ENCODE peak calls at places on chromosomes 6 and 20, in nine cellular contexts. V is AG04450; O is fibroblast of lung; G is CD8-positive, alpha-beta T cell; E is psoas muscle; D is colonic mucosa; U is Peyer's patch; R is left lung; J is epithelial cell of esophagus. Z is an unnamed sample.

GRCh38 chr20:55216525-55217242 is 741.3 kb downstream of the DOK5 start:
- DNase-seq in V (no peak), R (no peak), U (no peak), J (peak), D (no peak), G (no peak), E (no peak), O (peak), Z (peak)

GRCh38 chr6:30881987-30882763 is 2.1 kb upstream of the DDR1 start:
- DNase-seq in D (peak), U (no peak), G (no peak), J (peak), R (no peak), E (no peak), O (peak), V (peak), Z (no peak)

GRCh38 chr20:3767434-3768341 is at the start of gene ADISSP:
- DNase-seq in D (peak), V (peak), G (peak), R (peak), O (peak), E (peak), U (peak), J (peak), Z (peak)

GRCh38 chr20:35240914-35241293 is 14.4 kb downstream of the MMP24 start:
- DNase-seq in U (no peak), J (no peak), V (no peak), D (no peak), R (no peak), O (no peak), E (no peak), G (no peak), Z (no peak)

GRCh38 chr6:146028250-146028789 is 542 bp upstream of the GRM1 start:
- DNase-seq in D (peak), R (peak), J (peak), G (peak), E (peak), O (peak), U (no peak), V (peak), Z (peak)

GRCh38 chr6:39806277-39806676 is 14.1 kb downstream of the DAAM2 start:
- DNase-seq in G (no peak), O (peak), E (no peak), V (no peak), U (no peak), J (no peak), D (no peak), R (no peak), Z (no peak)

GRCh38 chr6:156741287-156742073 is 35.7 kb upstream of the ARID1B start:
- DNase-seq in E (no peak), O (no peak), U (no peak), R (no peak), D (no peak), J (no peak), V (no peak), G (no peak), Z (no peak)

GRCh38 chr6:13068558-13069210 is 259.7 kb downstream of the TBC1D7 start:
- DNase-seq in V (no peak), R (no peak), G (no peak), O (no peak), J (no peak), E (no peak), U (no peak), D (no peak), Z (no peak)

GRCh38 chr6:137123078-137123477 is 50.4 kb downstream of the IL22RA2 start:
- DNase-seq in O (no peak), J (no peak), R (no peak), D (no peak), U (no peak), E (no peak), G (no peak), V (no peak), Z (no peak)

GRCh38 chr6:37777272-37777736 is 42.2 kb upstream of the ZFAND3 start:
- DNase-seq in O (no peak), G (no peak), J (no peak), U (no peak), V (no peak), D (no peak), R (no peak), E (no peak), Z (no peak)

GRCh38 chr6:36980876-36981619 is 4.9 kb downstream of the MTCH1 start:
- DNase-seq in E (no peak), J (no peak), V (no peak), O (no peak), G (no peak), U (no peak), R (no peak), D (no peak), Z (no peak)

GRCh38 chr20:23879811-23880374 is 345 bp upstream of the CST5 start:
- DNase-seq in R (no peak), J (no peak), G (no peak), U (no peak), V (no peak), D (no peak), E (no peak), O (no peak), Z (no peak)

GRCh38 chr6:110542311-110543024 is 66.1 kb upstream of the SLC22A16 start:
- DNase-seq in V (no peak), E (no peak), R (no peak), D (no peak), O (no peak), G (no peak), J (no peak), U (no peak), Z (no peak)

GRCh38 chr20:52340036-52340634 is 148.6 kb upstream of the ZFP64 start:
- DNase-seq in V (no peak), O (no peak), G (no peak), J (no peak), R (no peak), E (no peak), D (no peak), U (no peak), Z (no peak)

GRCh38 chr6:30042476-30042875 is 18.6 kb upstream of the POLR1H start:
- DNase-seq in V (no peak), U (no peak), G (no peak), E (no peak), D (no peak), R (no peak), J (no peak), O (no peak), Z (no peak)

GRCh38 chr6:22657341-22657985 is 88.1 kb downstream of the HDGFL1 start:
- DNase-seq in U (no peak), O (peak), D (no peak), E (no peak), G (no peak), R (no peak), J (peak), V (no peak), Z (no peak)

GRCh38 chr6:125528614-125529013 is 220.8 kb upstream of the HEY2 start:
- DNase-seq in G (no peak), J (no peak), D (no peak), U (no peak), R (peak), O (no peak), E (no peak), V (no peak), Z (no peak)

GRCh38 chr6:43972915-43973304 is 154.3 kb downstream of the MRPL14 start:
- DNase-seq in D (peak), R (no peak), O (peak), G (no peak), V (peak), U (peak), J (peak), E (peak), Z (no peak)

GRCh38 chr6:156347251-156348049 is 429.7 kb upstream of the ARID1B start:
- DNase-seq in R (no peak), U (no peak), J (peak), D (no peak), G (no peak), O (peak), E (no peak), V (peak), Z (no peak)

GRCh38 chr20:19335341-19335740 is 122.9 kb downstream of the SLC24A3 start:
- DNase-seq in G (no peak), D (no peak), O (no peak), U (no peak), E (no peak), J (no peak), V (no peak), R (no peak), Z (no peak)

GRCh38 chr20:64279826-64280459 is 24.4 kb downstream of the PCMTD2 start:
- DNase-seq in D (no peak), V (no peak), G (no peak), U (no peak), J (no peak), E (no peak), O (no peak), R (no peak), Z (no peak)

GRCh38 chr20:63453029-63453523 is 19.4 kb downstream of the KCNQ2 start:
- DNase-seq in R (no peak), E (peak), O (no peak), D (no peak), V (no peak), G (no peak), J (no peak), U (no peak), Z (no peak)

GRCh38 chr6:35727206-35727934 is 9.5 kb upstream of the ARMC12 start:
- DNase-seq in V (no peak), U (peak), D (peak), G (no peak), J (peak), O (peak), E (peak), R (no peak), Z (peak)

GRCh38 chr6:71887744-71888115 is 1.4 kb downstream of the RIMS1 start:
- DNase-seq in O (no peak), R (no peak), J (no peak), V (no peak), E (no peak), U (no peak), D (no peak), G (no peak), Z (no peak)

GRCh38 chr6:16811277-16811979 is 50.2 kb upstream of the ATXN1 start:
- DNase-seq in E (no peak), O (no peak), V (no peak), U (no peak), R (no peak), D (no peak), J (no peak), G (no peak), Z (no peak)

GRCh38 chr6:130070747-130071146 is 52.4 kb downstream of the L3MBTL3 start:
- DNase-seq in D (no peak), O (peak), R (no peak), J (no peak), G (no peak), U (no peak), E (no peak), V (no peak), Z (no peak)

GRCh38 chr6:84521419-84522001 is 242.9 kb downstream of the TBX18 start:
- DNase-seq in G (no peak), J (no peak), U (no peak), D (no peak), E (no peak), V (no peak), R (no peak), O (peak), Z (no peak)

DNA sequence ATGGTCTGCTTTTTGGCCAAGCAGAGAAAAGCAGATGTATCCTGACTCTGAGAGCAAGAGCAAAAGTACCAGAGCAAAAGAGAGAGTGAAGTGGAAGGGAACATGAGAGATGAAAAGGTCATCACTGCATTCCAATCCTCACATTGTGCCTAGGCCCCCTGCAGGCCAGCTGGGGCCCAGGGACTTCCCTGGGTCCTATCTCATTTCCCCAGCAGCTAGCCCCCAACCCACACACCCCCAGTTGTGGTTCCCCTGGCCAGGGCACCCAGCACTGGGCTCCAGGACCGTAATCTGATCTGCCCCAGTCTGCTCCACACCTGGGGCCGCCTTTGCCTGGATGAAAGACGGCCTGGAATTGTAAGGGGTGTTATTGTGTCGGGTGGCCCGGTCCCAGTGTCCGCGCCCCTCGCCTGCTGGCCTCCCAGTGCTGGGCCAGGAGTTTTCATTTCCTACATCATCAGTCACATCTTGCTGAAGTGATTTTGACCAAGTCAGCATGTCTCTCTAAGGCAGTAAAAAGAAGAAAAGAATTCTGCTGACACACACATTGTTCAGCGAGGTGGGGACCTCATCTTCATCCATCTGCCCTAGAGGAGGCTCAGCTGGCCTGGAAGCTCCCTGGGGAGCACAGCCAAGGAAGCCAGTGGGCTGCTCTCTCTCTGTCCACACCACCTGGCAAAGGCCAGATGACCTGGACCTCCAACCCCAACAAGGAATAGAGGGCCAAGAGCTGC is 3.9 kb upstream of the BMP7 start:
- DNase-seq in D (no peak), V (no peak), U (no peak), O (no peak), J (no peak), R (no peak), G (no peak), E (no peak), Z (no peak)
- TF ChIP-seq CTCF in D (no peak), V (no peak), U (no peak), O (no peak), J (no peak), R (no peak), G (no peak), E (no peak), Z (no peak)

GRCh38 chr6:73308712-73309533 is 45.2 kb downstream of the DPPA5 start:
- DNase-seq in G (no peak), E (no peak), J (peak), O (peak), V (no peak), D (no peak), U (no peak), R (no peak), Z (no peak)
- TF ChIP-seq CTCF in G (no peak), E (no peak), J (peak), O (peak), V (peak), D (no peak), U (no peak), R (no peak), Z (no peak)

GRCh38 chr6:52362443-52363221 is 681 bp downstream of the PAQR8 start:
- DNase-seq in J (no peak), D (peak), R (peak), E (peak), O (no peak), V (no peak), U (peak), G (peak), Z (no peak)
- TF ChIP-seq CTCF in J (no peak), D (no peak), R (no peak), E (no peak), O (peak), V (peak), U (peak), G (no peak), Z (no peak)

GRCh38 chr6:55449219-55449618 is 122.0 kb downstream of the GFRAL start:
- DNase-seq in U (no peak), V (no peak), G (no peak), E (no peak), J (no peak), D (no peak), O (no peak), R (no peak), Z (no peak)

GRCh38 chr6:55450007-55450406 is 122.7 kb downstream of the GFRAL start:
- DNase-seq in J (no peak), U (no peak), E (no peak), D (no peak), O (peak), R (no peak), V (no peak), G (no peak), Z (no peak)

GRCh38 chr6:55443238-55444134 is 116.2 kb downstream of the GFRAL start:
- DNase-seq in J (no peak), V (no peak), R (no peak), D (no peak), O (no peak), G (no peak), U (no peak), E (no peak), Z (no peak)

GRCh38 chr6:55448446-55448845 is 121.2 kb downstream of the GFRAL start:
- DNase-seq in E (no peak), V (no peak), J (no peak), D (no peak), O (peak), U (no peak), R (no peak), G (no peak), Z (no peak)

DNA sequence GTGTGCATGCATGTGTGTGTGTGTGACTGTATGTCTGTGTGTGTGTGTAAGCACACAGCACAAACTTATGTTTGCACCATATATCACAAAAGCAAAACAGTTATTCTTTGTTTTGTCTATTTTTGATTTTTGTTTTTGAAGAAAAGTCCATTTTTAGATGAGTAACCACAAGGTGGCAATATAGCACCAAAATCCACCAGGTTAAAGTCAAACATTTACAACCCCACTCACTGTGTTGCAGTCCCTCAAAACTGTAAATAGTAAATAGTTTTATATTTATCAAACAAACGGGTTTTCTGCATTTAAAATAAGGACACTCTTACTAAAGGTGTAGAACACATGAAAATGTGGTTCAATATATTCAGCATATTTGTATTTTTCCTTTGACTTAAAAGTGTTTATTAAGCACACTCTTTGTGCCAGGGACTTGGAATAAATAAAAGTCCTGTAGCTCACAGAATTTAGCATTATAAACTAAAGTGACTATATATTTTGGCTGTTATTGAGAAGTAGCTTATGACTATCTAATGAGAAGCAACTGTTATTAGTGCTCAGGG is 118.5 kb downstream of the GFRAL start:
- DNase-seq in D (no peak), V (no peak), E (no peak), O (peak), G (no peak), U (no peak), J (peak), R (no peak), Z (no peak)
- TF ChIP-seq CTCF in D (no peak), V (peak), E (peak), O (peak), G (peak), U (no peak), J (peak), R (peak), Z (peak)

DNA sequence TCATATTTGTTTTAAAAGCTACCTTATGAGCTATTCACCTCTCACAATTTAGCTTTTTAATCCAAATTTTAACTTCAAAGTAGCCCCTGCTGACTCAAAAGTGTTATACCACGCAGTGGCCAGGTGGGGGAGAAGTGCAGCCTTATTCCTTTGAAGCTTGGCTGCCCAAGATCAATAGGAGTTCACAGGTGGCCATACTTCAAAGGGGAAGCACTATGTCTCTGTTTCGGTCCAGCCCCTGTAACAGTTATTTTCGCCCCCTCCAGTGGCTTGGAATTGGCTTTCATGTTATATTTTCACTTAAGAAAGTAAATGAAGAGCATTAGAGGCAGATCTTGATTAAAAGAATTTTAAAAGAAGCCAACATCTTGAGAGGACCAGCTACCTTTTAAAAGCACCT is 608.4 kb downstream of the EPHA7 start:
- DNase-seq in V (peak), R (no peak), J (peak), E (no peak), O (peak), U (no peak), G (no peak), D (no peak), Z (no peak)
- TF ChIP-seq CTCF in V (peak), R (peak), J (peak), E (no peak), O (peak), U (no peak), G (no peak), D (peak), Z (peak)

GRCh38 chr20:59301343-59302007 is 1.1 kb downstream of the EDN3 start:
- DNase-seq in E (no peak), R (no peak), G (no peak), V (no peak), J (no peak), D (no peak), O (no peak), U (no peak), Z (no peak)
- TF ChIP-seq CTCF in E (no peak), R (no peak), G (no peak), V (no peak), J (no peak), D (no peak), O (no peak), U (no peak), Z (no peak)

GRCh38 chr20:38935285-38935684 is 9.1 kb downstream of the FAM83D start:
- DNase-seq in U (no peak), O (no peak), J (peak), D (no peak), V (no peak), E (no peak), R (no peak), G (no peak), Z (no peak)
- TF ChIP-seq CTCF in U (no peak), O (peak), J (peak), D (no peak), V (peak), E (no peak), R (no peak), G (no peak), Z (peak)

DNA sequence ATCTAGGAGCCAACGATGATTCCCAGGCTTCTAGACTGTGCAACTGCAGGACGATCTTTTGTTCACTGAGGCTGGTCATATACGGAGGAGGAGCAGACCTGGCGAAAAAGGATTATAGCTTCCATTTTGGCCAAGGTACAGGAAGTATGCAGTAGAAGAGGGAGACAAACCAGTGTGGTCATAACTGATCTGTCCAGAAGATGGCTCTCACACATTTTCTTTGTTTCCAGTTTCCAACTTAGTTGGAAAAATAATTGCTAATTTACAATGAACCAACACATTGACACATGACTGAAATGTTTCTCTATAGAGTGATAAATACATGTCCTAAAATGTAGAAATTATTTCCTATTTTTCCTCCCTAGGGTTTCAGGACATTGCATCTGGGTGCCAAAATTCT is 364.1 kb upstream of the BTBD3 start:
- DNase-seq in G (no peak), U (no peak), D (no peak), V (no peak), J (peak), O (no peak), R (no peak), E (no peak), Z (no peak)
- TF ChIP-seq CTCF in G (no peak), U (no peak), D (no peak), V (peak), J (peak), O (peak), R (no peak), E (peak), Z (peak)

Z was measured in keratinocyte.